ENCODE peak calls at places on chromosome 13, in four cellular contexts. Q, N, B and P are unnamed samples.

GRCh38 chr13:25171517-25172302 is at the start of gene AMER2:
- DNase-seq in Q (peak), B (peak), N (no peak), P (peak)

GRCh38 chr13:85864963-85865530 is 65.8 kb upstream of the SLITRK6 start:
- DNase-seq in N (peak), Q (no peak), B (no peak), P (no peak)

GRCh38 chr13:67736646-67737420 is 506.7 kb upstream of the PCDH9 start:
- DNase-seq in B (no peak), Q (no peak), N (no peak), P (no peak)

GRCh38 chr13:24184265-24184841 is 23.8 kb downstream of the SPATA13 start:
- DNase-seq in Q (no peak), B (no peak), N (no peak), P (no peak)

GRCh38 chr13:25632166-25632888 is 260.6 kb downstream of the ATP8A2 start:
- DNase-seq in Q (no peak), B (no peak), N (no peak), P (no peak)

GRCh38 chr13:30409911-30410704 is 12.2 kb upstream of the UBE2L5 start:
- DNase-seq in N (no peak), Q (no peak), B (no peak), P (no peak)

GRCh38 chr13:41150058-41150457 is 17.5 kb upstream of the KBTBD6 start:
- DNase-seq in N (no peak), B (no peak), Q (no peak), P (no peak)

GRCh38 chr13:38636756-38637155 is 50.1 kb upstream of the FREM2 start:
- DNase-seq in Q (no peak), N (no peak), B (no peak), P (no peak)

GRCh38 chr13:44403720-44404063 is 30.1 kb downstream of the SERP2 start:
- DNase-seq in N (no peak), Q (no peak), B (no peak), P (no peak)

GRCh38 chr13:39266426-39266825 is 228.2 kb downstream of the NHLRC3 start:
- DNase-seq in B (no peak), Q (no peak), N (no peak), P (no peak)

GRCh38 chr13:20303636-20304035 is 71.5 kb upstream of the GJB6 start:
- DNase-seq in B (no peak), Q (no peak), N (no peak), P (no peak)

GRCh38 chr13:75960538-75960994 is 324.4 kb downstream of the LMO7 start:
- DNase-seq in Q (no peak), B (no peak), N (no peak), P (no peak)

GRCh38 chr13:32199168-32199567 is 116.0 kb downstream of the ZAR1L start:
- DNase-seq in Q (no peak), B (no peak), N (no peak), P (no peak)

GRCh38 chr13:75637101-75637774 is 1.1 kb downstream of the LMO7 start:
- DNase-seq in Q (no peak), N (peak), B (no peak), P (no peak)

GRCh38 chr13:113861433-113862030 is 2.3 kb downstream of the GAS6 start:
- DNase-seq in N (no peak), B (no peak), Q (no peak), P (no peak)

GRCh38 chr13:78326608-78327007 is 276.7 kb downstream of the POU4F1 start:
- DNase-seq in N (no peak), Q (no peak), B (no peak), P (peak)

GRCh38 chr13:86020350-86021002 is 221.3 kb upstream of the SLITRK6 start:
- DNase-seq in Q (no peak), N (no peak), B (no peak), P (no peak)

GRCh38 chr13:39347926-39348901 is 254.8 kb downstream of the LHFPL6 start:
- DNase-seq in N (no peak), Q (no peak), B (peak), P (no peak)

GRCh38 chr13:114004416-114005205 is 30.7 kb upstream of the C13orf46 start:
- DNase-seq in N (no peak), Q (no peak), B (peak), P (no peak)

GRCh38 chr13:67549331-67549730 is 319.2 kb upstream of the PCDH9 start:
- DNase-seq in N (no peak), B (no peak), Q (no peak), P (no peak)

GRCh38 chr13:113537909-113538688 is 46.5 kb upstream of the TFDP1 start:
- DNase-seq in Q (no peak), B (no peak), N (no peak), P (no peak)

GRCh38 chr13:113453962-113454361 is 674 bp upstream of the ADPRHL1 start:
- DNase-seq in Q (no peak), B (no peak), N (no peak), P (no peak)

GRCh38 chr13:28545583-28546333 is 50.8 kb upstream of the FLT1 start:
- DNase-seq in B (no peak), Q (no peak), N (no peak), P (no peak)

GRCh38 chr13:94309997-94310842 is 169.3 kb downstream of the DCT start:
- DNase-seq in Q (no peak), B (no peak), N (no peak), P (no peak)

GRCh38 chr13:51178456-51179074 is 43.6 kb upstream of the FAM124A start:
- DNase-seq in N (no peak), Q (no peak), B (no peak), P (no peak)

GRCh38 chr13:23550164-23550563 is 20.0 kb upstream of the TNFRSF19 start:
- DNase-seq in Q (no peak), N (no peak), B (no peak), P (no peak)

GRCh38 chr13:95601906-95602305 is 42.6 kb downstream of the DZIP1 start:
- DNase-seq in Q (no peak), N (no peak), B (no peak), P (no peak)

GRCh38 chr13:67139551-67139950 is 90.6 kb downstream of the PCDH9 start:
- DNase-seq in Q (no peak), N (no peak), B (no peak), P (peak)

GRCh38 chr13:113648218-113648615 is 9.8 kb downstream of the ATP4B start:
- DNase-seq in N (no peak), B (peak), Q (no peak), P (no peak)

GRCh38 chr13:72504026-72504925 is 223.2 kb downstream of the MZT1 start:
- DNase-seq in N (no peak), Q (no peak), B (no peak), P (no peak)

GRCh38 chr13:80314711-80315505 is 26.0 kb downstream of the SPRY2 start:
- DNase-seq in B (no peak), Q (no peak), N (no peak), P (no peak)